ENCODE peak calls at places on chromosomes 11 and 22, in seven cellular contexts. I is kidney epithelial cell, T is choroid plexus epithelial cell, C is psoas muscle, O is fibroblast of lung, S is BE2C, E is right atrium auricular region. R is an unnamed sample.

GRCh38 chr11:104164028-104164520 is at the start of gene PDGFD:
- DNase-seq in I (peak; percentile 23), C (peak; percentile 62), S (peak; percentile 82), O (peak; percentile 79), E (peak; percentile 72), T (peak; percentile 77), R (peak; percentile 66)

GRCh38 chr11:123517559-123518364 is 87.7 kb downstream of the GRAMD1B start:
- DNase-seq in E (no peak), S (no peak), I (no peak), C (no peak), O (no peak), T (no peak), R (no peak)

GRCh38 chr11:120028181-120028935 is 109.6 kb downstream of the TRIM29 start:
- DNase-seq in S (no peak), C (no peak), O (no peak), T (no peak), I (no peak), E (peak; percentile 52), R (no peak)

GRCh38 chr11:95659088-95659487 is 130.5 kb downstream of the FAM76B start:
- DNase-seq in O (peak; percentile 65), S (no peak), E (no peak), T (no peak), C (no peak), I (no peak), R (peak; percentile 43)

GRCh38 chr22:44392446-44392921 is 79.7 kb upstream of the SHISAL1 start:
- DNase-seq in T (no peak), C (peak; percentile 13), S (peak; percentile 2), E (no peak), O (peak; percentile 40), I (no peak), R (no peak)

GRCh38 chr11:35012467-35013191 is 96.2 kb downstream of the PDHX start:
- DNase-seq in C (no peak), O (no peak), I (no peak), E (no peak), T (no peak), S (no peak), R (no peak)

GRCh38 chr11:128552783-128553661 is 34.3 kb downstream of the ETS1 start:
- DNase-seq in T (no peak), E (no peak), I (peak; percentile 75), O (peak; percentile 61), S (no peak), C (no peak), R (peak; percentile 49)

GRCh38 chr11:24391165-24391564 is 105.7 kb upstream of the LUZP2 start:
- DNase-seq in E (no peak), C (no peak), T (peak; percentile 88), S (no peak), I (peak; percentile 16), O (peak; percentile 70), R (peak; percentile 6)

GRCh38 chr11:22656128-22656527 is 10.3 kb upstream of the GAS2 start:
- DNase-seq in O (no peak), S (no peak), T (no peak), I (no peak), C (no peak), E (no peak), R (no peak)

GRCh38 chr22:29305836-29306174 is 645 bp upstream of the GAS2L1 start:
- DNase-seq in O (no peak), I (no peak), C (no peak), S (no peak), E (no peak), T (no peak), R (no peak)

GRCh38 chr11:9176550-9176949 is 85.2 kb upstream of the SCUBE2 start:
- DNase-seq in T (no peak), S (no peak), I (no peak), E (no peak), O (no peak), C (no peak), R (no peak)

GRCh38 chr22:38239101-38239761 is 33.6 kb downstream of the TMEM184B start:
- DNase-seq in S (no peak), C (peak; percentile 46), T (peak; percentile 63), I (peak; percentile 63), E (no peak), O (peak; percentile 95), R (peak; percentile 98)

GRCh38 chr11:110525883-110526282 is 96.1 kb downstream of the FDX1 start:
- DNase-seq in I (no peak), O (peak; percentile 93), T (peak; percentile 80), S (no peak), C (peak; percentile 70), E (no peak), R (peak; percentile 73)

GRCh38 chr22:19548964-19549363 is 24.8 kb upstream of the CLDN5 start:
- DNase-seq in O (no peak), T (no peak), I (no peak), E (no peak), S (no peak), C (no peak), R (no peak)

GRCh38 chr11:134800130-134800529 is 388.1 kb upstream of the B3GAT1 start:
- DNase-seq in O (no peak), T (no peak), S (no peak), C (no peak), E (no peak), I (no peak), R (no peak)

GRCh38 chr11:130159657-130160459 is at the start of gene ST14:
- DNase-seq in S (no peak), I (no peak), T (no peak), O (no peak), C (no peak), E (no peak), R (no peak)

GRCh38 chr11:76620471-76620870 is 50.1 kb downstream of the LRRC32 start:
- DNase-seq in O (peak; percentile 94), C (no peak), I (no peak), T (peak; percentile 67), E (no peak), S (no peak), R (peak; percentile 96)

GRCh38 chr11:91981995-91982394 is 242.6 kb upstream of the FAT3 start:
- DNase-seq in O (peak; percentile 98), I (peak; percentile 96), E (peak; percentile 78), T (peak; percentile 66), C (peak; percentile 68), S (no peak), R (peak; percentile 98)

GRCh38 chr22:46747646-46748045 is 9.6 kb upstream of the CERK start:
- DNase-seq in E (no peak), T (no peak), I (no peak), S (no peak), C (peak; percentile 80), O (no peak), R (no peak)

GRCh38 chr11:64271339-64272132 is 12.9 kb downstream of the BAD start:
- DNase-seq in O (peak; percentile 96), T (peak; percentile 97), S (peak; percentile 86), I (peak; percentile 63), E (peak; percentile 96), C (peak; percentile 95), R (peak; percentile 95)

GRCh38 chr11:72712168-72712721 is 38.0 kb upstream of the PDE2A start:
- DNase-seq in I (no peak), C (peak; percentile 83), T (peak; percentile 36), O (peak; percentile 40), E (peak; percentile 74), S (no peak), R (no peak)

GRCh38 chr11:67264260-67264659 is 2.0 kb upstream of the GRK2 start:
- DNase-seq in S (no peak), T (no peak), I (no peak), E (no peak), O (no peak), C (no peak), R (no peak)

GRCh38 chr11:67262731-67263675 is 3.3 kb upstream of the GRK2 start:
- DNase-seq in I (no peak), C (peak; percentile 90), O (peak; percentile 77), E (peak; percentile 83), T (peak; percentile 80), S (peak; percentile 88), R (peak; percentile 85)

GRCh38 chr11:67260406-67260805 is 5.9 kb upstream of the GRK2 start:
- DNase-seq in T (no peak), S (no peak), E (no peak), O (no peak), I (no peak), C (no peak), R (no peak)

GRCh38 chr11:67261942-67262681 is 4.2 kb upstream of the GRK2 start:
- DNase-seq in O (no peak), S (no peak), I (no peak), T (no peak), C (no peak), E (no peak), R (no peak)

DNA sequence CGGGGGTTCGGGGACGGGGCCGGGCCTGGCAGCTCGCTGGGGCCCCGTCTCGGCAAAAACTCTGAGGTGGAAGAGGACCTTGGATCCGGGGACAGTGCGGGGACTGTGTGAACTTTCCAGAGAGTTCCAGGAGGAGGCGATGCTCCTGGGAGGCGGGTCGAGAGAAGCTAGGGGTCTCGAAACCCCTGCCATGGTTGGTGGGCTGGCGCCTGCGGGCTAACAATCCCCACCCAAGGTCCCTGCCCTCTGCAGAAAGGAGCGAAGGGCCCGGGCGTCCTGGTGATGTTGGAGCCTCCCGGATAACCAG is 4.7 kb upstream of the GRK2 start:
- DNase-seq in S (no peak), C (peak; percentile 55), E (no peak), T (no peak), O (no peak), I (no peak), R (no peak)
- TF ChIP-seq CTCF in S (peak; percentile 44), C (no peak), E (no peak), T (peak; percentile 34), O (no peak), I (peak; percentile 45), R (peak; percentile 34)

DNA sequence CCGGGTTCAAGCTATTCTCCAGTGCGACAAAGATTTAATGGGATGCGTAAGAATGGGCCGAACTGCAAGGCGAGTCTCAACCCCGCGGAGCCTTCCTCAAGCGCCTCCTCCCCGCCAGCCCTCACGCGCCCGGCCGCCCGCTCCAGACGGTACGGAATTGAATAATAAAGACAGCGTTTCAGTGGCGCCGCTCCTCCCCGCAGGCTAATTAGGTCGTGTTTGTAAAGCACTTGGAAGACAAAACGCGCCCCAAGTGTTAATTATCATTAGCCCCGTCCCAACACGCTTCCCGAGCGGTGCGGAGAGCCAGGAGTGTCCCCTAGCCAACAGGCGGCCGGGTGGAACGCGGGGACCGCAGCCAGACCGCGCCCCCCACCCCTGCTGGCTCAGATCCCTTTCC is 192.0 kb downstream of the BUD13 start:
- DNase-seq in O (no peak), I (no peak), E (no peak), T (no peak), S (no peak), C (no peak), R (no peak)
- H3K4me3 ChIP-seq in O (no peak overlapping the region), I (no peak overlapping the region), E (peak overlapping the region; percentile 8), T (no peak overlapping the region), S (no peak overlapping the region), C (peak overlapping the region; percentile 32), R (no peak overlapping the region)

DNA sequence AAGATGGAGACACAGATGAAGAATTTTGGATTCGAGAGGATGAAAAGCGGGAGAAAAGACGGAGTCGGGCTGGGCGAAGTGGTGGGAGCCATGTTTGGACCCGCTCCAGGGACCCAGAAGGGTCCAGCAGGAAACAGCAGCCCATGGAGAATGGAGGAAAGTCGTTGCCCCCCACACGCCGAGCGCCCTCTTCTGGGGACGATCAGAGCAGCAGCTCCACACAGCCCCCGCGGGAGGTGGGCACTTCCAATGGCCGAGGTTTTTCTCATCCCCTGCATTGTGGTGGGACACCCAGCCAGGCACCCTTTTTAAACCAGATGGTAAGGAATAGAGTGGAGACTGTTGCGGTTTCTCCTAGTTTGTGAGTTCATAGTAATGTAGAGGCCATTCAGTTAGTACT is 22.8 kb upstream of the SLC25A18 start:
- DNase-seq in O (no peak), I (no peak), S (no peak), T (no peak), E (no peak), C (no peak), R (no peak)
- TF ChIP-seq CTCF in O (no peak), I (peak; percentile 26), S (no peak), T (no peak), E (no peak), C (peak; percentile 11), R (no peak)

GRCh38 chr11:117875397-117876048 is 935 bp downstream of the FXYD6 start:
- DNase-seq in T (no peak), O (no peak), S (peak; percentile 43), I (no peak), C (no peak), E (no peak), R (no peak)
- H3K4me3 ChIP-seq in T (no peak overlapping the region), O (peak overlapping the region; percentile 80), S (peak overlapping the region; percentile 98), I (peak overlapping the region; percentile 75), C (peak overlapping the region; percentile 68), E (peak overlapping the region; percentile 63), R (no peak overlapping the region)

R was measured in AG10803.